ENCODE peak calls at places on chromosomes 3 and 15, in eight cellular contexts. P is body of pancreas, I is A549, M is gastrocnemius medialis, A is stomach, Z is thyroid gland, U is transverse colon, X is endothelial cell of umbilical vein. K is an unnamed sample.

GRCh38 chr3:157467165-157467564 is 30.5 kb downstream of the PTX3 start:
- DNase-seq in P (no peak), I (no peak), M (no peak), A (no peak), Z (no peak), U (no peak), X (peak; percentile 79), K (no peak)

GRCh38 chr3:149494759-149495580 is 20.5 kb downstream of the TM4SF4 start:
- DNase-seq in P (no peak), I (no peak), M (no peak), A (no peak), Z (no peak), U (no peak), X (no peak), K (no peak)

GRCh38 chr3:18656410-18656809 is 231.3 kb upstream of the SATB1 start:
- DNase-seq in P (no peak), I (no peak), M (no peak), A (no peak), Z (no peak), U (no peak), X (no peak), K (no peak)

GRCh38 chr3:110568246-110568645 is 503.4 kb upstream of the NECTIN3 start:
- DNase-seq in P (no peak), I (peak; percentile 23), M (no peak), A (no peak), Z (no peak), U (no peak), X (peak; percentile 6), K (no peak)

GRCh38 chr15:31352911-31353811 is 26.5 kb downstream of the KLF13 start:
- DNase-seq in P (peak; percentile 60), I (no peak), M (peak; percentile 81), A (peak; percentile 67), Z (peak; percentile 92), U (peak; percentile 78), X (peak; percentile 90), K (peak; percentile 62)

GRCh38 chr3:45225465-45226205 is 452 bp downstream of the TMEM158 start:
- DNase-seq in P (peak; percentile 18), I (peak; percentile 6), M (no peak), A (no peak), Z (peak; percentile 19), U (no peak), X (no peak), K (no peak)

GRCh38 chr3:6179761-6180160 is 681.2 kb upstream of the GRM7 start:
- DNase-seq in P (no peak), I (no peak), M (no peak), A (no peak), Z (no peak), U (no peak), X (no peak), K (no peak)

GRCh38 chr15:42016971-42017370 is 3.9 kb downstream of the PLA2G4E start:
- DNase-seq in P (no peak), I (no peak), M (no peak), A (no peak), Z (no peak), U (no peak), X (no peak), K (no peak)

DNA sequence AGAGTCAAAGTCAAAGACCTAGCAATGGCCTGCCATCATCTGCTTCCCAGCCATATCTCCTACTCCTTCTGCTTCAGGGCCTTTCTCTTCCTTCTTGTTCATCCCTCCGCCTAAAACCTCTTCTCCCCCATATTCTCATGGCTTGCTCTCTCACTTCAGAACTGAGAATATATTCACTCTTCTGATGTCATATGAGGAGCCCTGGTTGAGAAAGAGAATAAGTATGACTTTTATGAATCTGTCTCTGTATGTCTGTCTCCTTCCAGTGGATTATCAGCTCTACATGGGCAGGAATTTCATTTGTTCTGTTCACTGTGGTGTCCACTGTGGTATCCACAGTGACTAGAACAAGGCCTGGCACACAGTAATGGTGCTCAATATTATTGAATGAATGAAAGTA is 11.8 kb downstream of the ZNF592 start:
- DNase-seq in P (no peak), I (no peak), M (no peak), A (no peak), Z (no peak), U (no peak), X (no peak), K (no peak)
- H3K4me1 ChIP-seq in P (peaks cover 82% of the 10 kb centered on the region), I (peaks cover 46% of the 10 kb centered on the region), M (peaks cover 84% of the 10 kb centered on the region), A (peaks cover 62% of the 10 kb centered on the region), Z (peaks cover 61% of the 10 kb centered on the region), U (peaks cover 70% of the 10 kb centered on the region), X (peaks cover 20% of the 10 kb centered on the region), K (no peaks in the 10 kb centered on the region)

GRCh38 chr3:125109541-125109925 is 53.7 kb upstream of the HEG1 start:
- DNase-seq in P (no peak), I (no peak), M (no peak), A (no peak), Z (no peak), U (no peak), X (no peak), K (no peak)
- TF ChIP-seq POLR2A in P (no peak), I (no peak), M (no peak), A (no peak), Z (no peak), U (no peak), X (no peak), K (no peak)

DNA sequence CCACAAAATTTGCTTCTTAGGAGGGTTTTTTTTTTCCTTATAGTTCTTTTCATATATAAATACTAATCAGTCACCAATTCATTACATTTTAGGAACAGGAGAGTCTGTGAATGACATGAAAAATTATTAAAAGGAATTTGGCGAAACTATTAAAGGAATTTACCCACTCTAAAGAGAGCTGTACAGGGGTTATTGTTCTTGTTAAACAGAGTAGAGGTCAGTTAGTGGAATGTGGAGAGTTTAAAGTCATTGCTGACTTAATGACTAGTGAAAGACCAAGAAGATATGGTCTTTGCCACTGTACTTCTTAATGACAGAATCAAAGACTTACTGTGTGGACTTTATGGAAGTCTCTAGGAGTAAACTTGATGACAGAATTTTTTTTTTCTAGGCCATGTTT is 333.6 kb upstream of the C2CD4B start:
- DNase-seq in P (no peak), I (no peak), M (no peak), A (no peak), Z (no peak), U (no peak), X (no peak), K (no peak)
- H3K4me1 ChIP-seq in P (peaks cover 4% of the 10 kb centered on the region), I (peaks cover 7% of the 10 kb centered on the region), M (peaks cover 38% of the 10 kb centered on the region), A (peaks cover 11% of the 10 kb centered on the region), Z (peaks cover 32% of the 10 kb centered on the region), U (no peaks in the 10 kb centered on the region), X (no peaks in the 10 kb centered on the region), K (no peaks in the 10 kb centered on the region)

GRCh38 chr3:32992310-32992686 is 40.9 kb downstream of the CCR4 start:
- DNase-seq in P (no peak), I (no peak), M (no peak), A (no peak), Z (no peak), U (no peak), X (no peak), K (no peak)
- TF ChIP-seq POLR2A in P (no peak), I (no peak), M (no peak), A (no peak), Z (no peak), U (no peak), X (no peak), K (no peak)

GRCh38 chr3:11641316-11641682 is 2.4 kb downstream of the VGLL4 start:
- DNase-seq in P (no peak), I (no peak), M (no peak), A (no peak), Z (no peak), U (no peak), X (peak; percentile 49), K (no peak)

GRCh38 chr3:11636372-11636760 is 7.3 kb downstream of the VGLL4 start:
- DNase-seq in P (no peak), I (no peak), M (no peak), A (no peak), Z (no peak), U (no peak), X (no peak), K (no peak)

GRCh38 chr3:11640009-11640673 is 3.6 kb downstream of the VGLL4 start:
- DNase-seq in P (no peak), I (no peak), M (no peak), A (no peak), Z (no peak), U (no peak), X (peak; percentile 29), K (no peak)

GRCh38 chr3:11637901-11638668 is 5.6 kb downstream of the VGLL4 start:
- DNase-seq in P (no peak), I (no peak), M (no peak), A (no peak), Z (no peak), U (no peak), X (peak; percentile 62), K (no peak)

DNA sequence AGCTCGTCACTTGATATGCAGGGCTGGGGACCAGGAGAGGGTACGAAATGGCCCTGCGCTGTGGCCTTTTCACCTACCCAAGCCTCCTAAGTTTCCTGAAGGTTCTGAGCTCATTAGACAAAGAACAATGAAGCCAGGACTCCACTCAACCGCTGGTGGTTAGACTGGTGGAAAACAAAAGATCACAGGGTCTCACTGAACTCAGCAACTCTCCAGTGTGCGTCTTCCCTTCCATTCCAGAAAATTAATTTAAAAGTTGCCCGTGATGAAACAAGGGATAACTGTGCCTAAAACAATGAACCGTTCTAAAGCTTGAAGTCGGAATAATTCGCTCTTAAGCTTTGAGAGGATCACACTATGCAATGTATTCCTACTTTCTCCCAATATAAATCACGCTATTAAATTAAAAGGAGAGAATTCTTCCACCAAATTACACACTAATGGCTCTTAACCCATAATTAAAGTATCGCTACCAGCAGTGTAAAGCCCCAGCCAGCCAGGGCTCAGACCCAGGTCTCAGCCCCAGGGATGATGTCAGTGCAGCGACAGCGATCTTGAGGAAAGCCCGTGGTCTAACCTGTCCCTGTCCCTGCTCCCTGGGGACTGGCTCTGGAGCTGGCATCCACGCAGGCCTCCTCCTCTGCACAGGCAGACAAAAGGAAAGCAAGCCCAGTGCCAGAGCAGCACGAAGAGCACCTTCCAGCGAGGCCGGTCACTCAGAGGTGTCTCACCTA is 4.9 kb downstream of the VGLL4 start:
- DNase-seq in P (no peak), I (no peak), M (peak; percentile 32), A (no peak), Z (no peak), U (no peak), X (peak; percentile 82), K (no peak)
- H3K4me1 ChIP-seq in P (peaks cover 77% of the 10 kb centered on the region), I (peaks cover 24% of the 10 kb centered on the region), M (peaks cover 73% of the 10 kb centered on the region), A (peaks cover 57% of the 10 kb centered on the region), Z (peaks cover 72% of the 10 kb centered on the region), U (peaks cover 61% of the 10 kb centered on the region), X (peaks cover 73% of the 10 kb centered on the region), K (peaks cover 39% of the 10 kb centered on the region)

GRCh38 chr3:37243811-37244748 is 69.7 kb upstream of the LRRFIP2 start:
- DNase-seq in P (peak; percentile 89), I (peak; percentile 56), M (peak; percentile 91), A (peak; percentile 91), Z (peak; percentile 91), U (peak; percentile 81), X (peak; percentile 76), K (peak; percentile 64)
- TF ChIP-seq POLR2A in P (no peak), I (no peak), M (peak; percentile 76), A (no peak), Z (peak; percentile 78), U (no peak), X (no peak), K (no peak)